ENCODE peak calls at places on chromosomes 4 and X, in four cellular contexts. One of them, this sample, is unnamed.

GRCh38 chr4:7410470-7410869 is 24.3 kb downstream of the PSAPL1 start:
- DNase-seq in cardiac fibroblast: no peak
- DNase-seq in H4: no peak
- DNase-seq in CD4-positive, alpha-beta T cell: no peak
- DNase-seq in this sample: no peak

GRCh38 chr4:145796338-145796737 is 116.4 kb downstream of the C4orf51 start:
- DNase-seq in H4: no peak
- DNase-seq in cardiac fibroblast: no peak
- DNase-seq in CD4-positive, alpha-beta T cell: no peak
- DNase-seq in this sample: no peak

GRCh38 chr4:12729384-12729783 is 754.8 kb downstream of the RAB28 start:
- DNase-seq in H4: peak; percentile 23
- DNase-seq in CD4-positive, alpha-beta T cell: no peak
- DNase-seq in cardiac fibroblast: peak; percentile 51
- DNase-seq in this sample: peak; percentile 24

GRCh38 chr4:110821186-110821585 is 198.3 kb upstream of the PITX2 start:
- DNase-seq in H4: no peak
- DNase-seq in cardiac fibroblast: no peak
- DNase-seq in CD4-positive, alpha-beta T cell: no peak
- DNase-seq in this sample: no peak

GRCh38 chr4:143025111-143025704 is 159.5 kb upstream of the USP38 start:
- DNase-seq in H4: peak; percentile 54
- DNase-seq in cardiac fibroblast: peak; percentile 49
- DNase-seq in CD4-positive, alpha-beta T cell: no peak
- DNase-seq in this sample: peak; percentile 44

GRCh38 chrX:49001521-49002090 is 458 bp downstream of the GRIPAP1 start:
- DNase-seq in CD4-positive, alpha-beta T cell: peak; percentile 46
- DNase-seq in H4: no peak
- DNase-seq in cardiac fibroblast: peak; percentile 48
- DNase-seq in this sample: peak; percentile 39

GRCh38 chrX:135740683-135741149 is 27.3 kb downstream of the CT45A3 start:
- DNase-seq in H4: peak; percentile 47
- DNase-seq in cardiac fibroblast: peak; percentile 0
- DNase-seq in CD4-positive, alpha-beta T cell: peak; percentile 11
- DNase-seq in this sample: peak; percentile 1

GRCh38 chr4:168587326-168588125 is 90.7 kb downstream of the PALLD start:
- DNase-seq in CD4-positive, alpha-beta T cell: no peak
- DNase-seq in cardiac fibroblast: peak; percentile 93
- DNase-seq in H4: peak; percentile 52
- DNase-seq in this sample: peak; percentile 58

GRCh38 chrX:30735839-30736238 is 82.6 kb downstream of the GK start:
- DNase-seq in H4: peak; percentile 26
- DNase-seq in cardiac fibroblast: peak; percentile 68
- DNase-seq in CD4-positive, alpha-beta T cell: peak; percentile 62
- DNase-seq in this sample: peak; percentile 68

GRCh38 chr4:57114973-57115372 is 4.8 kb upstream of the IGFBP7 start:
- DNase-seq in CD4-positive, alpha-beta T cell: no peak
- DNase-seq in cardiac fibroblast: peak; percentile 69
- DNase-seq in H4: no peak
- DNase-seq in this sample: no peak

GRCh38 chrX:71919886-71920285 is 9.2 kb downstream of the NHSL2 start:
- DNase-seq in CD4-positive, alpha-beta T cell: no peak
- DNase-seq in H4: no peak
- DNase-seq in cardiac fibroblast: no peak
- DNase-seq in this sample: no peak

GRCh38 chrX:101347859-101348451 is 587 bp downstream of the TIMM8A start:
- DNase-seq in cardiac fibroblast: peak; percentile 35
- DNase-seq in H4: no peak
- DNase-seq in CD4-positive, alpha-beta T cell: no peak
- DNase-seq in this sample: peak; percentile 42

GRCh38 chr4:151169900-151170299 is 70.5 kb downstream of the RPS3A start:
- DNase-seq in cardiac fibroblast: peak; percentile 68
- DNase-seq in H4: no peak
- DNase-seq in CD4-positive, alpha-beta T cell: no peak
- DNase-seq in this sample: peak; percentile 43

GRCh38 chr4:109185951-109186350 is 116.5 kb downstream of the COL25A1 start:
- DNase-seq in H4: no peak
- DNase-seq in CD4-positive, alpha-beta T cell: no peak
- DNase-seq in cardiac fibroblast: no peak
- DNase-seq in this sample: no peak

GRCh38 chr4:105624530-105624929 is 72.1 kb downstream of the ARHGEF38 start:
- DNase-seq in cardiac fibroblast: peak; percentile 54
- DNase-seq in CD4-positive, alpha-beta T cell: no peak
- DNase-seq in H4: peak; percentile 53
- DNase-seq in this sample: peak; percentile 10